ENCODE peak calls at places on chromosomes 2 and 18, in ten cellular contexts. I is ovary; A is CD4-positive, alpha-beta T cell; M is A549; N is iPS DF 6.9; S is activated T-helper 1 cell treated with Interleukin-2 at 50 U/mL for 16 hours; E is SJSA1; U is GM12891; T is AG08395; Y is NCI-H1092 treated with DMSO at 0.1 percent for 48 hours. D is an unnamed sample.

GRCh38 chr18:11146238-11146946 is 3.0 kb downstream of the PIEZO2 start:
- DNase-seq in I (no peak), A (no peak), M (no peak), N (no peak), S (no peak), E (no peak), U (no peak), T (no peak), Y (no peak), D (no peak)

GRCh38 chr2:232137748-232138147 is 176.2 kb downstream of the DIS3L2 start:
- DNase-seq in I (no peak), A (no peak), M (no peak), N (no peak), S (no peak), E (no peak), U (no peak), T (no peak), Y (no peak), D (no peak)

GRCh38 chr2:158999458-158999857 is 31.0 kb downstream of the TANC1 start:
- DNase-seq in I (no peak), A (no peak), M (no peak), N (no peak), S (no peak), E (no peak), U (no peak), T (no peak), Y (no peak), D (no peak)

GRCh38 chr2:6846967-6847695 is 18.6 kb downstream of the CMPK2 start:
- DNase-seq in I (no peak), A (no peak), M (no peak), N (no peak), S (no peak), E (no peak), U (no peak), T (no peak), Y (no peak), D (no peak)

GRCh38 chr2:226798422-226799210 is 1.0 kb downstream of the IRS1 start:
- DNase-seq in I (peak), A (peak), M (no peak), N (no peak), S (no peak), E (peak), U (peak), T (no peak), Y (no peak), D (peak)

GRCh38 chr18:77650799-77651385 is 401.2 kb downstream of the GALR1 start:
- DNase-seq in I (peak), A (peak), M (peak), N (peak), S (peak), E (peak), U (peak), T (peak), Y (peak), D (peak)

GRCh38 chr2:70111752-70112591 is 24.7 kb downstream of the PCBP1 start:
- DNase-seq in I (peak), A (no peak), M (no peak), N (no peak), S (no peak), E (no peak), U (no peak), T (peak), Y (peak), D (no peak)

GRCh38 chr18:42228581-42228980 is 273.5 kb downstream of the PIK3C3 start:
- DNase-seq in I (no peak), A (no peak), M (no peak), N (no peak), S (no peak), E (no peak), U (no peak), T (no peak), Y (no peak), D (no peak)

GRCh38 chr2:127705281-127706065 is 4.2 kb downstream of the SFT2D3 start:
- DNase-seq in I (no peak), A (no peak), M (no peak), N (no peak), S (no peak), E (no peak), U (no peak), T (peak), Y (no peak), D (no peak)

GRCh38 chr2:40118622-40119021 is 333.3 kb downstream of the SLC8A1 start:
- DNase-seq in I (no peak), A (no peak), M (no peak), N (no peak), S (no peak), E (no peak), U (no peak), T (no peak), Y (no peak), D (no peak)

GRCh38 chr18:68840554-68841263 is 42.8 kb downstream of the CCDC102B start:
- DNase-seq in I (no peak), A (no peak), M (peak), N (no peak), S (no peak), E (peak), U (no peak), T (peak), Y (no peak), D (no peak)

GRCh38 chr2:179252439-179252838 is 12.2 kb downstream of the SESTD1 start:
- DNase-seq in I (no peak), A (no peak), M (no peak), N (no peak), S (no peak), E (no peak), U (no peak), T (no peak), Y (no peak), D (no peak)

GRCh38 chr2:144379891-144380311 is 140.0 kb downstream of the ZEB2 start:
- DNase-seq in I (peak), A (no peak), M (no peak), N (no peak), S (no peak), E (no peak), U (no peak), T (no peak), Y (no peak), D (no peak)

GRCh38 chr2:25885933-25886332 is 7.6 kb upstream of the ASXL2 start:
- DNase-seq in I (no peak), A (no peak), M (peak), N (no peak), S (no peak), E (peak), U (no peak), T (peak), Y (no peak), D (no peak)

GRCh38 chr2:56582570-56582969 is 398.8 kb downstream of the CCDC85A start:
- DNase-seq in I (no peak), A (no peak), M (no peak), N (no peak), S (no peak), E (no peak), U (no peak), T (no peak), Y (no peak), D (no peak)

GRCh38 chr18:58264846-58265245 is 220.8 kb downstream of the NEDD4L start:
- DNase-seq in I (no peak), A (no peak), M (no peak), N (no peak), S (no peak), E (no peak), U (no peak), T (no peak), Y (no peak), D (no peak)

GRCh38 chr2:113818382-113818951 is 62.0 kb upstream of the SLC35F5 start:
- DNase-seq in I (peak), A (no peak), M (peak), N (no peak), S (no peak), E (peak), U (no peak), T (peak), Y (no peak), D (no peak)

GRCh38 chr18:12327510-12328178 is 19.6 kb downstream of the TUBB6 start:
- DNase-seq in I (peak), A (peak), M (peak), N (peak), S (peak), E (peak), U (peak), T (peak), Y (peak), D (peak)

GRCh38 chr2:8661736-8662135 is 20.1 kb upstream of the ID2 start:
- DNase-seq in I (peak), A (no peak), M (no peak), N (no peak), S (no peak), E (no peak), U (no peak), T (peak), Y (no peak), D (no peak)

GRCh38 chr2:232354069-232354468 is 24.5 kb upstream of the ALPP start:
- DNase-seq in I (peak), A (no peak), M (no peak), N (no peak), S (no peak), E (no peak), U (no peak), T (no peak), Y (no peak), D (no peak)

GRCh38 chr18:45688834-45689233 is 35.1 kb upstream of the SLC14A1 start:
- DNase-seq in I (no peak), A (peak), M (no peak), N (no peak), S (peak), E (no peak), U (no peak), T (no peak), Y (no peak), D (no peak)

GRCh38 chr2:73253901-73254300 is 19.8 kb downstream of the CCT7 start:
- DNase-seq in I (no peak), A (no peak), M (no peak), N (no peak), S (no peak), E (no peak), U (no peak), T (no peak), Y (no peak), D (no peak)

GRCh38 chr2:52918551-52918950 is 849.1 kb upstream of the CHAC2 start:
- DNase-seq in I (no peak), A (no peak), M (no peak), N (no peak), S (no peak), E (no peak), U (no peak), T (no peak), Y (no peak), D (no peak)

GRCh38 chr2:106885981-106886915 is at the start of gene ST6GAL2:
- DNase-seq in I (peak), A (no peak), M (peak), N (no peak), S (no peak), E (no peak), U (peak), T (no peak), Y (peak), D (no peak)

GRCh38 chr2:233848276-233848675 is 6.1 kb downstream of the HJURP start:
- DNase-seq in I (no peak), A (no peak), M (no peak), N (no peak), S (no peak), E (no peak), U (no peak), T (no peak), Y (no peak), D (no peak)

GRCh38 chr2:61928816-61929471 is 23.5 kb downstream of the COMMD1 start:
- DNase-seq in I (no peak), A (no peak), M (no peak), N (no peak), S (no peak), E (no peak), U (no peak), T (no peak), Y (no peak), D (no peak)

GRCh38 chr2:38498039-38498438 is 104.7 kb downstream of the HNRNPLL start:
- DNase-seq in I (no peak), A (no peak), M (no peak), N (no peak), S (no peak), E (no peak), U (peak), T (no peak), Y (peak), D (peak)

GRCh38 chr18:35500113-35500512 is 2.4 kb upstream of the INO80C start:
- DNase-seq in I (no peak), A (no peak), M (no peak), N (no peak), S (no peak), E (no peak), U (no peak), T (no peak), Y (no peak), D (no peak)

GRCh38 chr2:96872591-96873349 is 2.9 kb upstream of the SEMA4C start:
- DNase-seq in I (peak), A (no peak), M (no peak), N (no peak), S (no peak), E (no peak), U (no peak), T (no peak), Y (no peak), D (no peak)

GRCh38 chr2:196263181-196263747 is 91.9 kb upstream of the STK17B start:
- DNase-seq in I (no peak), A (no peak), M (no peak), N (no peak), S (no peak), E (peak), U (no peak), T (no peak), Y (no peak), D (no peak)

GRCh38 chr2:152447897-152448296 is 112.9 kb downstream of the FMNL2 start:
- DNase-seq in I (no peak), A (no peak), M (no peak), N (no peak), S (no peak), E (no peak), U (no peak), T (no peak), Y (no peak), D (no peak)

GRCh38 chr2:160491922-160492371 is 1.7 kb downstream of the RBMS1 start:
- DNase-seq in I (no peak), A (no peak), M (no peak), N (no peak), S (no peak), E (peak), U (no peak), T (peak), Y (no peak), D (no peak)

GRCh38 chr2:99926986-99927385 is 215.4 kb downstream of the AFF3 start:
- DNase-seq in I (no peak), A (no peak), M (no peak), N (no peak), S (no peak), E (no peak), U (no peak), T (peak), Y (no peak), D (no peak)

GRCh38 chr18:3861495-3861894 is 411.5 kb downstream of the TGIF1 start:
- DNase-seq in I (no peak), A (no peak), M (no peak), N (no peak), S (no peak), E (no peak), U (no peak), T (no peak), Y (no peak), D (no peak)

D was measured in activated B cell treated with CpG ODN at 0.5 μM for 24 hours.